ENCODE peak calls at places on chromosomes 16 and 17, in ten cellular contexts. Y, V, X, I, Z, A, J, Q, W and C are unnamed samples.

GRCh38 chr16:60203525-60204124 is 1469.5 kb upstream of the GOT2 start:
- DNase-seq in J (no peak), Q (peak), X (no peak), I (no peak), Z (no peak), Y (no peak), A (no peak), V (peak), W (peak), C (no peak)

GRCh38 chr16:57354311-57354710 is 4.3 kb upstream of the CCL22 start:
- DNase-seq in Z (no peak), I (no peak), J (no peak), V (no peak), X (no peak), Q (peak), Y (no peak), W (no peak), A (peak), C (no peak)

GRCh38 chr16:49462989-49463371 is 89.4 kb downstream of the C16orf78 start:
- DNase-seq in A (no peak), I (no peak), J (peak), Z (no peak), Y (no peak), V (no peak), X (no peak), W (no peak), Q (no peak), C (no peak)

GRCh38 chr17:78129385-78130079 is 977 bp upstream of the TMC6 start:
- DNase-seq in W (no peak), I (no peak), J (no peak), Z (no peak), A (peak), Q (no peak), X (no peak), V (no peak), Y (no peak), C (no peak)

GRCh38 chr16:51849715-51850114 is 697.2 kb downstream of the TOX3 start:
- DNase-seq in Y (no peak), W (no peak), I (no peak), Q (no peak), V (no peak), Z (no peak), X (no peak), A (no peak), J (no peak), C (no peak)

GRCh38 chr17:50689956-50690886 is 17.5 kb downstream of the ANKRD40 start:
- DNase-seq in V (no peak), W (no peak), Z (no peak), I (no peak), A (no peak), X (no peak), Q (peak), J (no peak), Y (no peak), C (no peak)

GRCh38 chr17:76000755-76001521 is at the start of gene CDK3:
- DNase-seq in I (no peak), J (no peak), Y (no peak), W (no peak), Q (no peak), V (no peak), A (no peak), Z (no peak), X (no peak), C (no peak)

GRCh38 chr16:10362077-10362863 is 23.6 kb upstream of the ATF7IP2 start:
- DNase-seq in X (no peak), W (no peak), I (no peak), Y (peak), V (no peak), Z (no peak), A (no peak), Q (no peak), J (no peak), C (no peak)

GRCh38 chr17:79693419-79693818 is 37.3 kb upstream of the ENPP7 start:
- DNase-seq in Z (no peak), X (no peak), V (no peak), A (no peak), W (no peak), J (no peak), Y (no peak), I (no peak), Q (no peak), C (no peak)

GRCh38 chr17:4469552-4469951 is 29.1 kb upstream of the SPNS2 start:
- DNase-seq in V (no peak), X (no peak), W (no peak), I (no peak), Y (no peak), J (no peak), Z (no peak), A (no peak), Q (no peak), C (no peak)

GRCh38 chr17:33057564-33057963 is 65.9 kb downstream of the SPACA3 start:
- DNase-seq in Y (no peak), I (no peak), X (no peak), Q (no peak), W (no peak), A (no peak), J (no peak), Z (no peak), V (no peak), C (no peak)

GRCh38 chr17:7380855-7381683 is at the start of gene TNK1:
- DNase-seq in Z (no peak), X (no peak), V (peak), J (no peak), Y (peak), A (peak), Q (no peak), I (no peak), W (peak), C (no peak)

GRCh38 chr17:29140051-29140582 is 40.1 kb downstream of the MYO18A start:
- DNase-seq in Y (peak), J (no peak), V (peak), A (peak), I (peak), X (peak), Z (peak), W (peak), Q (peak), C (peak)

GRCh38 chr16:86722970-86723369 is 144.6 kb downstream of the FOXL1 start:
- DNase-seq in X (no peak), I (no peak), Y (no peak), A (no peak), W (no peak), V (no peak), Z (no peak), Q (no peak), J (no peak), C (no peak)

GRCh38 chr17:36627101-36627500 is 25.7 kb downstream of the MRM1 start:
- DNase-seq in A (no peak), W (no peak), Y (no peak), Z (no peak), X (no peak), V (no peak), J (peak), Q (no peak), I (no peak), C (no peak)

GRCh38 chr17:60134396-60135159 is 15.2 kb upstream of the CA4 start:
- DNase-seq in X (no peak), Y (no peak), V (no peak), Q (peak), J (no peak), W (peak), I (peak), A (peak), Z (no peak), C (peak)

GRCh38 chr17:77460514-77461046 is 319.8 kb downstream of the SEC14L1 start:
- DNase-seq in I (no peak), Q (no peak), X (no peak), Y (no peak), A (peak), J (no peak), V (no peak), Z (no peak), W (no peak), C (no peak)

GRCh38 chr16:29649560-29650494 is 13.2 kb upstream of the SPN start:
- DNase-seq in J (no peak), X (no peak), W (no peak), A (no peak), Z (no peak), Y (no peak), Q (no peak), V (no peak), I (no peak), C (no peak)

GRCh38 chr17:38609280-38610031 is 3.7 kb upstream of the SRCIN1 start:
- DNase-seq in Z (no peak), I (no peak), Y (no peak), A (no peak), V (no peak), J (no peak), X (no peak), Q (no peak), W (no peak), C (no peak)

GRCh38 chr16:85204242-85205010 is 92.2 kb upstream of the CIBAR2 start:
- DNase-seq in I (no peak), V (no peak), X (no peak), W (no peak), Q (peak), Y (no peak), A (no peak), Z (no peak), J (no peak), C (no peak)

GRCh38 chr16:27671410-27671809 is 121.5 kb downstream of the KATNIP start:
- DNase-seq in A (no peak), Y (no peak), I (no peak), Q (no peak), Z (no peak), W (no peak), V (no peak), X (no peak), J (no peak), C (no peak)

GRCh38 chr17:44108440-44109311 is 14.8 kb downstream of the HDAC5 start:
- DNase-seq in Q (peak), A (peak), X (no peak), W (no peak), I (no peak), Y (no peak), V (no peak), Z (no peak), J (no peak), C (no peak)

GRCh38 chr16:85437161-85438052 is 175.7 kb upstream of the GSE1 start:
- DNase-seq in J (peak), Y (peak), A (no peak), Q (no peak), Z (no peak), W (no peak), X (no peak), V (no peak), I (no peak), C (no peak)

GRCh38 chr16:47634126-47634525 is 173.0 kb downstream of the PHKB start:
- DNase-seq in J (no peak), V (no peak), Z (no peak), Y (no peak), A (no peak), I (no peak), X (no peak), W (no peak), Q (no peak), C (no peak)

GRCh38 chr17:29567362-29568330 is 809 bp upstream of the ABHD15 start:
- DNase-seq in A (peak), Y (peak), I (peak), W (peak), V (peak), Z (peak), X (peak), Q (peak), J (peak), C (peak)

GRCh38 chr17:40547079-40547784 is 18.0 kb downstream of the CCR7 start:
- DNase-seq in V (peak), Q (no peak), X (peak), I (no peak), Z (peak), W (peak), A (peak), Y (no peak), J (peak), C (peak)

GRCh38 chr16:1144476-1145382 is 8.2 kb upstream of the CACNA1H start:
- DNase-seq in Q (no peak), Z (no peak), Y (no peak), X (no peak), I (no peak), V (no peak), A (no peak), W (no peak), J (no peak), C (no peak)

GRCh38 chr16:68458101-68458500 is 9.8 kb upstream of the SMPD3 start:
- DNase-seq in A (no peak), X (no peak), I (no peak), Z (no peak), W (no peak), Y (no peak), J (no peak), Q (no peak), V (no peak), C (no peak)

GRCh38 chr17:58079300-58080033 is 3.8 kb upstream of the DYNLL2 start:
- DNase-seq in V (no peak), J (no peak), W (no peak), I (no peak), X (no peak), Q (no peak), Y (no peak), A (no peak), Z (no peak), C (no peak)

GRCh38 chr16:85616608-85617311 is 3.6 kb downstream of the GSE1 start:
- DNase-seq in Z (no peak), Y (peak), W (no peak), Q (no peak), X (no peak), V (peak), A (no peak), J (peak), I (no peak), C (no peak)